ENCODE peak calls at places on chromosome 1, in seven cellular contexts. R is heart left ventricle; I is stimulated activated CD4-positive, alpha-beta T cell treated with anti-CD3 and anti-CD28 coated beads, TNF-alpha, amount 100 ng/mL, for 4 hours; O is aorta; P is glomerular endothelial cell; Z is esophagus squamous epithelium; V is B cell. Y is an unnamed sample.

GRCh38 chr1:97192872-97193572 is 471.4 kb downstream of the PTBP2 start:
- DNase-seq in I (no peak), O (no peak), V (no peak), P (peak; percentile 93), Z (no peak), R (no peak), Y (no peak)

GRCh38 chr1:187891993-187892392 is 1063.2 kb downstream of the PLA2G4A start:
- DNase-seq in R (no peak), V (no peak), I (no peak), P (no peak), O (no peak), Z (no peak), Y (no peak)

GRCh38 chr1:40708750-40709099 is 17.2 kb downstream of the NFYC start:
- DNase-seq in R (no peak), O (no peak), Z (no peak), I (no peak), P (peak; percentile 74), V (peak; percentile 53), Y (no peak)

GRCh38 chr1:212916395-212917133 is 33.8 kb upstream of the VASH2 start:
- DNase-seq in I (no peak), P (no peak), O (peak; percentile 66), V (no peak), Z (no peak), R (peak; percentile 72), Y (no peak)

GRCh38 chr1:43671193-43671592 is 21.2 kb downstream of the KDM4A start:
- DNase-seq in P (no peak), Z (no peak), I (no peak), R (no peak), O (no peak), V (no peak), Y (no peak)

GRCh38 chr1:202081992-202082391 is 40.7 kb upstream of the GPR37L1 start:
- DNase-seq in P (no peak), Z (no peak), R (no peak), I (no peak), O (no peak), V (no peak), Y (no peak)

GRCh38 chr1:2024887-2025286 is 5.7 kb downstream of the GABRD start:
- DNase-seq in R (no peak), P (no peak), Z (no peak), I (no peak), O (no peak), V (no peak), Y (no peak)

GRCh38 chr1:154553056-154553822 is 5.2 kb downstream of the UBE2Q1 start:
- DNase-seq in O (no peak), I (no peak), P (no peak), Z (no peak), R (no peak), V (no peak), Y (no peak)

GRCh38 chr1:186735463-186735862 is 55.2 kb upstream of the PTGS2 start:
- DNase-seq in I (no peak), V (no peak), R (no peak), O (no peak), Z (no peak), P (no peak), Y (no peak)

GRCh38 chr1:30316056-30316455 is 407.3 kb downstream of the MATN1 start:
- DNase-seq in V (no peak), Z (no peak), I (no peak), O (no peak), P (no peak), R (no peak), Y (no peak)

GRCh38 chr1:212964102-212964501 is 13.8 kb downstream of the VASH2 start:
- DNase-seq in P (no peak), O (no peak), R (no peak), I (no peak), Z (no peak), V (no peak), Y (no peak)

GRCh38 chr1:19623523-19623922 is 20.6 kb upstream of the NBL1 start:
- DNase-seq in V (no peak), R (no peak), I (no peak), Z (no peak), O (no peak), P (no peak), Y (no peak)

GRCh38 chr1:96710708-96711477 is 10.7 kb upstream of the PTBP2 start:
- DNase-seq in Z (no peak), I (no peak), V (no peak), O (no peak), R (no peak), P (no peak), Y (no peak)

GRCh38 chr1:20507564-20508410 is at the start of gene MUL1:
- DNase-seq in R (peak; percentile 97), P (peak; percentile 63), O (peak; percentile 97), V (peak; percentile 90), I (peak; percentile 87), Z (peak; percentile 58), Y (peak; percentile 30)

GRCh38 chr1:102019530-102019929 is 22.8 kb upstream of the OLFM3 start:
- DNase-seq in O (no peak), V (no peak), I (no peak), R (no peak), P (no peak), Z (no peak), Y (no peak)

GRCh38 chr1:178168535-178168934 is 74.6 kb downstream of the RASAL2 start:
- DNase-seq in R (no peak), Z (no peak), V (no peak), P (no peak), O (no peak), I (no peak), Y (no peak)

GRCh38 chr1:205967555-205968335 is 24.5 kb upstream of the SLC26A9 start:
- DNase-seq in Z (no peak), V (no peak), I (no peak), O (no peak), R (no peak), P (no peak), Y (no peak)

GRCh38 chr1:110210604-110211502 is 739 bp downstream of the KCNC4 start:
- DNase-seq in V (peak; percentile 81), O (peak; percentile 68), R (peak; percentile 77), P (no peak), I (peak; percentile 24), Z (no peak), Y (no peak)

GRCh38 chr1:50426702-50427085 is 3.5 kb upstream of the DMRTA2 start:
- DNase-seq in R (no peak), Z (no peak), I (no peak), P (no peak), O (no peak), V (peak; percentile 36), Y (no peak)

GRCh38 chr1:45340816-45341215 is 576 bp upstream of the MUTYH start:
- DNase-seq in I (no peak), P (no peak), Z (no peak), R (no peak), O (no peak), V (no peak), Y (no peak)

GRCh38 chr1:74180490-74180889 is 17.5 kb downstream of the LRRIQ3 start:
- DNase-seq in Z (no peak), R (no peak), P (no peak), I (no peak), O (no peak), V (no peak), Y (no peak)

GRCh38 chr1:89085781-89086180 is 20.8 kb upstream of the GBP1 start:
- DNase-seq in O (no peak), R (no peak), V (peak; percentile 26), P (no peak), Z (no peak), I (no peak), Y (no peak)

GRCh38 chr1:42844592-42845140 is 1.7 kb upstream of the ZNF691 start:
- DNase-seq in R (no peak), Z (no peak), O (no peak), V (no peak), P (no peak), I (no peak), Y (no peak)

GRCh38 chr1:39642796-39643195 is 3.4 kb upstream of the HEYL start:
- DNase-seq in R (no peak), V (no peak), P (no peak), I (no peak), Z (no peak), O (peak; percentile 72), Y (no peak)

GRCh38 chr1:111471012-111471411 is 2.8 kb upstream of the C1orf162 start:
- DNase-seq in R (no peak), I (peak; percentile 31), V (peak; percentile 62), P (no peak), Z (peak; percentile 41), O (peak; percentile 82), Y (no peak)

GRCh38 chr1:41891403-41891896 is 27.3 kb downstream of the HIVEP3 start:
- DNase-seq in Z (no peak), V (peak; percentile 73), O (peak; percentile 68), R (no peak), P (no peak), I (peak; percentile 34), Y (no peak)

GRCh38 chr1:39759436-39759726 is 11.8 kb downstream of the OXCT2 start:
- DNase-seq in V (no peak), O (no peak), Z (no peak), R (no peak), I (no peak), P (no peak), Y (no peak)

GRCh38 chr1:221439008-221439733 is 302.7 kb downstream of the DUSP10 start:
- DNase-seq in I (peak; percentile 27), V (no peak), P (peak; percentile 72), Z (no peak), R (no peak), O (no peak), Y (no peak)

GRCh38 chr1:155113450-155113985 is 14.2 kb upstream of the EFNA1 start:
- DNase-seq in R (no peak), P (no peak), I (no peak), V (no peak), O (no peak), Z (no peak), Y (no peak)

GRCh38 chr1:21621051-21621450 is 48.1 kb downstream of the RAP1GAP start:
- DNase-seq in O (no peak), Z (no peak), R (no peak), P (no peak), V (no peak), I (no peak), Y (no peak)

Y was measured in cortex of kidney.